ENCODE peak calls at places on chromosomes 11 and 22, in nine cellular contexts. R is IMR-90, B is HCT116, Q is esophagus squamous epithelium, J is A549, O is sigmoid colon, C is heart left ventricle, A is testis, E is transverse colon. D is an unnamed sample.

GRCh38 chr11:116993599-116993998 is 104.6 kb downstream of the SIK3 start:
- DNase-seq in B (no peak), C (no peak), J (no peak), R (no peak), A (no peak), O (no peak), E (no peak), Q (no peak), D (no peak)

GRCh38 chr22:39475337-39475736 is 18.5 kb downstream of the MGAT3 start:
- DNase-seq in O (no peak), Q (no peak), J (no peak), R (no peak), E (no peak), B (no peak), C (no peak), A (no peak), D (no peak)

GRCh38 chr11:44112083-44112865 is 16.8 kb downstream of the EXT2 start:
- DNase-seq in Q (no peak), A (peak), O (no peak), C (peak), E (no peak), J (no peak), R (peak), B (no peak), D (no peak)

GRCh38 chr22:22031183-22031560 is 48.6 kb upstream of the TOP3B start:
- DNase-seq in J (no peak), A (no peak), R (no peak), C (no peak), B (no peak), Q (no peak), E (no peak), O (no peak), D (peak)

GRCh38 chr22:44424867-44425351 is 73.1 kb downstream of the RTL6 start:
- DNase-seq in E (no peak), R (no peak), A (no peak), O (peak), B (no peak), Q (no peak), J (no peak), C (no peak), D (no peak)

GRCh38 chr11:33933607-33934006 is 41.7 kb upstream of the LMO2 start:
- DNase-seq in B (no peak), A (no peak), E (no peak), Q (no peak), J (no peak), O (no peak), C (no peak), R (no peak), D (no peak)

GRCh38 chr11:72730243-72730642 is 22.0 kb downstream of the ARAP1 start:
- DNase-seq in E (no peak), Q (no peak), R (no peak), C (no peak), A (no peak), B (no peak), J (no peak), O (no peak), D (no peak)

GRCh38 chr11:1660025-1660867 is 30.7 kb downstream of the KRTAP5-5 start:
- DNase-seq in J (no peak), R (no peak), O (no peak), E (no peak), B (no peak), Q (no peak), A (peak), C (peak), D (no peak)

GRCh38 chr11:75400110-75400865 is 970 bp downstream of the RPS3 start:
- DNase-seq in J (no peak), B (no peak), A (no peak), Q (no peak), O (no peak), E (no peak), C (no peak), R (peak), D (peak)

GRCh38 chr22:40416636-40417035 is 46.2 kb downstream of the SGSM3 start:
- DNase-seq in C (no peak), R (no peak), J (no peak), O (no peak), B (no peak), Q (no peak), A (no peak), E (no peak), D (no peak)

GRCh38 chr11:125117429-125117828 is 6.0 kb upstream of the TMEM218 start:
- DNase-seq in O (no peak), Q (no peak), E (no peak), R (no peak), J (no peak), C (no peak), A (no peak), B (no peak), D (no peak)

GRCh38 chr22:20508815-20509271 is 1.4 kb downstream of the MED15 start:
- DNase-seq in C (no peak), E (no peak), O (no peak), R (no peak), J (no peak), A (no peak), B (no peak), Q (no peak), D (peak)

GRCh38 chr11:61787928-61788491 is 4.4 kb downstream of the TMEM258 start:
- DNase-seq in B (peak), J (peak), C (no peak), E (peak), R (peak), A (peak), O (no peak), Q (no peak), D (peak)

GRCh38 chr11:57457643-57458023 is 2.7 kb upstream of the RTN4RL2 start:
- DNase-seq in R (no peak), B (no peak), C (no peak), A (no peak), J (no peak), O (no peak), E (no peak), Q (no peak), D (no peak)

GRCh38 chr22:37981282-37982011 is 2.9 kb downstream of the SOX10 start:
- DNase-seq in A (no peak), R (no peak), J (no peak), O (no peak), C (no peak), B (no peak), Q (no peak), E (peak), D (no peak)

GRCh38 chr11:96124155-96124554 is 200.2 kb upstream of the MTMR2 start:
- DNase-seq in J (no peak), Q (no peak), A (no peak), O (no peak), E (no peak), C (no peak), B (no peak), R (no peak), D (peak)

GRCh38 chr22:38467904-38468760 is at the start of gene KDELR3:
- DNase-seq in J (peak), C (peak), R (peak), A (peak), O (peak), E (peak), Q (no peak), B (peak), D (peak)

GRCh38 chr22:40452730-40453487 is 82.5 kb downstream of the SGSM3 start:
- DNase-seq in E (no peak), B (no peak), O (no peak), A (no peak), J (no peak), Q (no peak), C (no peak), R (peak), D (no peak)

GRCh38 chr11:118892515-118892914 is 8.8 kb downstream of the CXCR5 start:
- DNase-seq in R (no peak), B (no peak), O (no peak), J (no peak), A (no peak), C (no peak), E (peak), Q (no peak), D (no peak)

DNA sequence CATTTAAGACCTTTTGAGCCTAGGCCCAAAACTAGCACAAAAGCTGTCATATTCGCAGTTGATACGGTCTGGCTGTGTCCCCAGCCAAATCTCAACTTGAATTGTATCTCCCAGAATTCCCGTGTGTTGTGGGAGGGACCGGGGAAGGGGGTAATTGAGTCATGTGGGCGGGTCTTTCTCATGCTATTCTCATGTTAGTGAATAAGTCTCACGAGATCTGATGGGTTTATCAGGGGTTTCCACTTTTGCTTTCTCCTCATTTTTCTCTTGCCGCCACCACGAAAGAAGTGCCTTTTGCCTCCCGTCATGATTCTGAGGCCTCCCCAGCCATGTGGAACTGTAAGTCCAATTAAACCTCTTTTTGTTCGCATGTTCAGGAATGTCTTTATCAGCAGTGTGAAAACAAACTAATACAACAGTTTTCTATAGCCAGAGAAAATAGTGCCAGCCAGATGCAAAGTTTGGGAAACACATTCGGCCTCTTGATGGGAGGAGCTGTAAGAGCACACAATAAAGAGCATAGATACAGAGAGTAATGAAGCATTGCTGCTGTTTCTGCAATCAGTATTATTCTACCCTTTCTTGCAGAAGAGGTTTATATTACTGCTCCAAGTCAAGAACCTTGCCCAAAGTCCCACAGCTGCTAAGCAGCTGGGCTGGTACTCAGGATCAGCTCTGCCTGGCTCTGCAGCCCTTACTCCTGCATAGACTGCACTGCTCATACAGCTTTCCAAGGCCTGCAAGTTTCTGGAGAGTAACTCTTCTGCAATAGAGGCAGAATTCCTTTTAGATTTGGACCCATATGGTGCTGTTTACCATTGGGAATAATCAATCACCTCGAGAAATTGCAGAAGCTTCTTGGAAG is 2.0 kb upstream of the ZNF195 start:
- DNase-seq in B (no peak), J (no peak), Q (no peak), C (no peak), E (no peak), R (no peak), A (no peak), O (no peak), D (no peak)
- TF ChIP-seq POLR2A in B (no peak), J (no peak), Q (no peak), C (no peak), E (no peak), R (no peak), A (no peak), O (no peak), D (no peak)

GRCh38 chr11:3838504-3838903 is 2.3 kb downstream of the RHOG start:
- DNase-seq in R (no peak), Q (no peak), A (no peak), C (no peak), O (no peak), B (no peak), E (no peak), J (no peak), D (peak)
- H3K4me3 ChIP-seq in R (no peak), Q (peak), A (no peak), C (peak), O (no peak), B (no peak), E (peak), J (no peak), D (peak)

GRCh38 chr11:11577246-11577855 is 44.5 kb downstream of the GALNT18 start:
- DNase-seq in E (no peak), R (peak), Q (no peak), O (no peak), A (no peak), B (no peak), J (no peak), C (peak), D (no peak)
- TF ChIP-seq POLR2A in E (no peak), R (no peak), Q (no peak), O (no peak), A (no peak), B (no peak), J (no peak), C (no peak), D (no peak)

DNA sequence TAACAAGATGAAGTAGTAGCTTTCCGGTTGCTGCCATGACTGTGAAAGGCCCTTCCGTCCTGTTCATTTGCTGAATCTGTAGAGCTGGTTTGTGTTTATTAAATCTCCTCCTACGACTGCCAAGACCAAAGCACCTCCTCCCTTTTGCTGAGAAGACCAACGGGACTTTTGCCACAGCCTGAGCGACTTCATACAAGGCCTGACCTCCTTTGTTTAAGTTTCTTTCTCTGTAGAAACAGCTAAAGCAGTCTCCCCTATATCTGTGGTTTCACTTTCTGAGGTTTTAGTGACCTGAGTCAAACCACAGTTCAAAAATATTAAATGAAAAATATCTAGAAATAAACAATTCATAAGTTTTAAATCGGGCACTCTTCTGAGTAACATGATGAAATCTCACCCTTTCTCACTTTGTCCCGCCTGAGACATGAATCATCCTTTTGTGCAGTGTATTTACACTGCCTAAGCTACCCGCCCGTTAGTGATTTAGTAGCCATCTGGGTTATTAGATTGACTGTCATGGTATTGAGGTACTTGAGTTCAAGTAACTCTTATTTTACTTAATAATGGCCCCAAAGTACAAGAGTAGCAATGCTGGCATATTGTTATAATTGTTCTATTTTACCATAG is 119.1 kb upstream of the LRRC4C start:
- DNase-seq in J (no peak), E (no peak), O (no peak), B (no peak), A (no peak), C (no peak), R (no peak), Q (no peak), D (no peak)
- H3K4me3 ChIP-seq in J (no peak), E (no peak), O (no peak), B (no peak), A (no peak), C (no peak), R (no peak), Q (no peak), D (no peak)

DNA sequence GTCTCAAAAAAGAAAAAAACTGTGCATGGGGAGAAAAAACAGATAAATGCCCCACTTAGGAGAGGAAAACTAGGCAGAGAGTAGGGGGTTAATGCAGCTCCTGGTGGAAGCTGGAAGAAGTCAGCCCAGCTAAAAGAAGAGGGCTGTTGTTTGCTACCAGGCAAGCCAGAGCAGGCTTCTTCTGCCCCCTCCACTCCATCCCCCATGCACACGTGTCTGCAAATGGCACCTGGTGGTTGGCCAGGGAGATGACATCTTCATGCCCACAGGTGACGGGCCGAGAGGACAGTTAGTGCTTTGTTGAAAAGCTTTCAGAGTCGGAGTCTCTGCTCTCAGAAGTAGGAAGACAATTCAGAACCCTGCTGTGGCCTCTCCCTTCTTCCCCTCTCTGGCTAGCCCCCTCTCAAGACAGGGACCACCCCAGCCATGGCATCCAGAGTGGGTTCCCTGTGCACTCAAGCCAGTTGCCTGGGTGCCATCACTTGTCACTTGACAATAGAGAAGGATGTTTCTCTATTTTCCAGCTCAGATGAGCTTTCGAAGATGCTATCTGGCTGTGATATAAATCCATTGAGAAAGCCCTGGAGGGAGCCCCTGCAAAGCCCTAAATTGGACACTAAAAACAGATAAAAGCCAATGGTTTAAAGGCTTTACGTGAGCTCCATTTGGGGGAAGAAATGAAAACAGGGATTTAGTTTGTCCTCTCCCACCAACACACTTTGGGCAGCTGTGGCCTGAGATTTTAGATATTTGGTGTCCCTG is 142.0 kb downstream of the TRIM29 start:
- DNase-seq in B (no peak), Q (no peak), C (no peak), J (no peak), R (no peak), O (no peak), E (no peak), A (no peak), D (no peak)
- TF ChIP-seq POLR2A in B (no peak), Q (no peak), C (no peak), J (no peak), R (no peak), O (no peak), E (no peak), A (no peak), D (no peak)

GRCh38 chr11:67278135-67278938 is 10.8 kb upstream of the ANKRD13D start:
- DNase-seq in C (peak), O (peak), Q (no peak), B (no peak), E (no peak), A (no peak), R (no peak), J (no peak), D (no peak)
- H3K4me3 ChIP-seq in C (peak), O (no peak), Q (peak), B (no peak), E (peak), A (no peak), R (no peak), J (no peak), D (peak)

DNA sequence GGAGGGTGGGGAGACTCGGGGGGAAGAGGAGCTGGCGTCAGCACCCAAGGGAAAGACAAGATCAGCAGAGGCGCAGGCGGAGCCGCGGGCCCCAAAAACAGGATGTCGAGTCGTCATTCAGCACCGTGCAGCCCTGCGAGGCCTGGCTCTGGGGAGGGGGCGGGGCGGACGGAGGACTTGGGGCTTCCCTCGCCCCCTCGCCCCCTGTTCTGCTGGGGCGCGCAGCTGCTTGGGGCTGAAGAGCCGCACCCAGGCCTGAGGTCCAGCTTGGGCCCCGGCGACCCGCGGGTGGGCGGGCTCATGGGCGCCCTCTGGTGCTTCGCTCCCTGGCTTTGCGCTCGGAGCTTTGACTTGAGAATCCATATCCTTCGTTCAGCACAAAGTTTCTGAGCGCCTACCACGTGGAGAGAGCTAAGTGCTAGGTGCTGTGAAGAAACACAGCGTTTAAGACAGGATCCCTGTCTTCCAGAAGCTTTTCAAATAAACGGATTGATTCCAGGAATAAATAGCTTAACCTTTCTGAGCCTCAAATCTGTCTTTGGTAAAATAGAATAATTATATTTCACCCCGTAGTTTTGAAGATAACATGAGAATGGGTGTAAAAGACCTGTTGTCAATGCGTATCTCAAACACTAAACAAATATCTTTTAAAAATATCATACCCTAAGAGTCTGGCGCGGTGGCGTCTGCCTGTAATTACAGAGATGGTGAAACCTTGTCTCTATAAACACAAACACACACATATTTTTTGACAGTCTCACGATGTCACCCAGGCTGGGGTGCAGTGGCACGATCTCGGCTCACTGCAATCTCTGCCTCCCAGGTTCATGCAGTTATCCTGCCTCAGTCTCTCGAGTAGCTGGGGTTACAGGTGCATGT is 906 bp upstream of the RHOG start:
- DNase-seq in B (peak), A (peak), R (peak), O (peak), Q (peak), C (peak), J (peak), E (peak), D (peak)
- TF ChIP-seq POLR2A in B (no peak), A (no peak), R (peak), O (no peak), Q (peak), C (peak), J (peak), E (peak), D (no peak)

DNA sequence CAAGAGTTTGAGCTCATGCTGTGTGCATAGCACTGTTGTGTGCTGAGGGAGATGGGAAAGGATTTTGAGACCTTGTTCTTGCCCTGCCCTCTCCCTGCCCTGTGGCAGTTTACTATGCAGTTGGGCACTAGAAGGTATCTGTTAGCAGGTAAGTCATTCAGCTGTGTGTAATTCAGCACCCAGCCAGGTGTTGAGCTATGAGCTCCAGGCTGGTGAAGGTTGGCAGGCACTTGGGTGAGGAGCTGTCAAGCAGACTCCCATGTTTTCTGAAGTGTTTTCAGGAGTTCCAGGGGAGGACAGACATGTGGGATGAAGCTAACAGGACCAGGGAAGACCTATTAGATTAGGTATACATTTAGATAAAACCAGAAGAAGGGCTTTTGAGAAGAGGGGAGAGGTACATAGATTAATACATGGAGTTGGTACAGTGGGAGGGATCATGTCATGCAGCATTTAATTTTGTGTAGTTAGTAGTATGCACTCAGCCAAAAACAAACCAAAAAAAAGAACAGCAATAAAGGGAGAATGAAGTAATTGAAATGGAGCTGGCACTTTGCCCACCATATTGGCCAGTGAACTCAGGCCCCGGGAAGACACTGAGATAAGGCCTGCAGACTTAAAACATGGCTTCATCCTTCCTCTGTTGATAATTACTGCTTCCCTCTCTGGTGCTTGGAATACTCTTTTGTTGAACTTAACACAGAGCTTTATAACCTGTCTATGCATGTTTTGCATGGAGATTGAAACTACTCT is 2.9 kb downstream of the PANX1 start:
- DNase-seq in B (no peak), E (no peak), R (peak), A (peak), Q (no peak), O (no peak), J (no peak), C (peak), D (no peak)
- H3K4me3 ChIP-seq in B (no peak), E (no peak), R (peak), A (no peak), Q (no peak), O (peak), J (no peak), C (peak), D (no peak)

D was measured in NB4.